ENCODE peak calls at places on chromosomes 12 and 14, in four cellular contexts. G is choroid plexus epithelial cell, J is right lobe of liver, P is RWPE2. M is an unnamed sample.

GRCh38 chr12:34377243-34378035 is 355.1 kb downstream of the ALG10 start:
- DNase-seq in G (no peak), J (no peak), P (no peak), M (no peak)

GRCh38 chr14:32821989-32822653 is 116.6 kb upstream of the NPAS3 start:
- DNase-seq in G (peak; percentile 52), P (no peak), J (no peak), M (no peak)

GRCh38 chr12:12467222-12467621 is 95.4 kb downstream of the DUSP16 start:
- DNase-seq in P (no peak), J (no peak), G (no peak), M (no peak)

GRCh38 chr14:43147480-43147879 is 1359.6 kb downstream of the FSCB start:
- DNase-seq in G (no peak), J (no peak), P (no peak), M (no peak)

GRCh38 chr12:3049596-3050314 is 27.4 kb upstream of the TSPAN9 start:
- DNase-seq in P (no peak), G (no peak), J (no peak), M (no peak)

GRCh38 chr12:38915783-38916182 is 10.4 kb upstream of the CPNE8 start:
- DNase-seq in P (no peak), J (no peak), G (no peak), M (no peak)

GRCh38 chr12:126663304-126664094 is 1598.3 kb downstream of the AACS start:
- DNase-seq in P (no peak), J (no peak), G (peak; percentile 4), M (no peak)

GRCh38 chr12:96236221-96236822 is 42.1 kb downstream of the ELK3 start:
- DNase-seq in J (no peak), P (peak; percentile 47), G (no peak), M (no peak)

GRCh38 chr12:98896938-98897337 is 251.8 kb downstream of the APAF1 start:
- DNase-seq in P (no peak), G (peak; percentile 30), J (no peak), M (no peak)

GRCh38 chr14:71803539-71804260 is 128.5 kb upstream of the RGS6 start:
- DNase-seq in G (peak; percentile 52), P (no peak), J (no peak), M (no peak)

GRCh38 chr14:92625213-92625612 is 111.6 kb downstream of the RIN3 start:
- DNase-seq in P (no peak), J (no peak), G (peak; percentile 87), M (no peak)

GRCh38 chr14:101352567-101352966 is 208.7 kb upstream of the DIO3 start:
- DNase-seq in P (no peak), J (no peak), G (no peak), M (no peak)

GRCh38 chr12:77433799-77434198 is 368.4 kb upstream of the E2F7 start:
- DNase-seq in G (peak; percentile 10), J (no peak), P (no peak), M (no peak)

GRCh38 chr14:97390031-97390729 is 593.0 kb downstream of the VRK1 start:
- DNase-seq in P (no peak), J (no peak), G (no peak), M (no peak)

GRCh38 chr14:21068521-21069387 is 1.4 kb upstream of the ARHGEF40 start:
- DNase-seq in J (no peak), P (no peak), G (peak; percentile 69), M (peak; percentile 55)

GRCh38 chr14:86673523-86673969 is 1143.6 kb downstream of the FLRT2 start:
- DNase-seq in P (peak; percentile 49), J (no peak), G (no peak), M (peak; percentile 9)

GRCh38 chr12:92574046-92574783 is 128.6 kb upstream of the PLEKHG7 start:
- DNase-seq in P (no peak), J (no peak), G (peak; percentile 67), M (no peak)

DNA sequence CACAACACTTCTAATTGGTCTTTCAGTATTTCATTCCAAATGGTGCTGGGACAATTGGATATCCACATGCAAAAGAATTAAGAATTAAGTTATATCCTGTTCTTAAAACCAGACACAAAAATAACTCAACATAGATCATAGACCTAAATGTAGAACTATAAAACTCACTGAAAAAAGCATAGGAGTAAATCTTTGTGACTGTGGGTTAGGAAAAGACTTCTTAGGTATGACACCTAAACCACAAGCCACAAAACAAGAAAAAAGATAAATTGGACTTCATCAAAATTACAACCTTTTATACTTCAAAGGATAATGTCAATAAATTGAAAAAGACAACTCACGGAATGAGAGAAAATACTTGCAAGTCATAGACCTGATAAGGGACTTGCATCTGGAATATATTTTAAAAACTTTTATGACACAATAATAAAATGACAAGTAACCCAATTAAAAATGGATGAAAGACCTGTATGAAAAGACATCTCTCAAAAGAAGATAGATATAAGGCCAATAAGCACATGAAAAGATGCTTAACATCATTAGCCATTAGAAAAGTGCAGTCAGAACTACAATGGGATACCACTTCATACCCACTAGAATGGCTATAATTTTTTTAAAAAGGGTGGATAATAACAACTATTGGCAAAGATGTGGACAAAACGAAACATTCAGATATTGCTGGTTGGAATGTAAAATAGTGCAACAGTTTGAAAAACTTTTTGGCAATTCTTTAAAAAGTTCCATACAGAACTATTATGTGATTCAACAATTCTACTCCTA is 72.5 kb upstream of the SLC38A4 start:
- DNase-seq in G (no peak), J (no peak), P (no peak), M (no peak)
- TF ChIP-seq CTCF in G (no peak), J (no peak), P (no peak), M (no peak)

GRCh38 chr12:57735952-57736742 is 2.4 kb downstream of the AGAP2 start:
- DNase-seq in P (no peak), J (peak; percentile 53), G (peak; percentile 45), M (no peak)
- TF ChIP-seq CTCF in P (peak; percentile 57), J (peak; percentile 21), G (peak; percentile 59), M (no peak)

DNA sequence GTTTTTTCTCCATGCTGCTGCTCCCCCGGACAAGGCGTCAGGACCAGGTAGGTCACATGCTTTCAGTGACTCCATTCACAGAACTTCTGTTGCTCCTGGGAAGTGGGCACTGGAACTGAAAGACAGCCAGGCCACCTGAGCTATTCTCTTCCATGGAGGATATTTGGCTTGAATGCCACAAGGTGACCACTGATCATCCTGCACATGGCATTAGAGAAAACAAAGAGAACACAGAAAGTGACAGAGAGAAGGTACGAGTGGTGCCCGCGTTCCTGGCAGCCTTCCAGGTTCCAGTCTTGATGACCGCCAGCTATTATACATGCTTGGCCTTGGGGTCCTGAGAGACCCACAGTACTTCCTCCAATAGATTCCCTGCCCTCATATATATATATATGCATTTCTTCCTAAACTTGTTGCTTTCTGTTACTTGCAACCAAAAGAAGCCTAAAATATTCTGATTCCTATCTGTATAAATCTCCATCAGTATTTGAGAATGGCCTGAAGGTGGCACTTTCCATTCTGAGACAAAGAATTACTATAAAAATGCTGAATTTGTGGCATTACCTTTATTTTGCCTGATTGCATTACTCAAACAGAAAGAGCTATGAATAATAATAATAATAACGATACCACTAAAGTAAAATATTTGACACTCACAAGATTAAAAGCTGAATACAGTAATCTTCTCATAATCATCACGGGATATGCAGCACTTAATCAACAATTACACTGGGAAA is 174.9 kb downstream of the FOXN3 start:
- DNase-seq in P (no peak), J (no peak), G (peak; percentile 47), M (no peak)
- TF ChIP-seq CTCF in P (peak; percentile 14), J (no peak), G (peak; percentile 44), M (no peak)

DNA sequence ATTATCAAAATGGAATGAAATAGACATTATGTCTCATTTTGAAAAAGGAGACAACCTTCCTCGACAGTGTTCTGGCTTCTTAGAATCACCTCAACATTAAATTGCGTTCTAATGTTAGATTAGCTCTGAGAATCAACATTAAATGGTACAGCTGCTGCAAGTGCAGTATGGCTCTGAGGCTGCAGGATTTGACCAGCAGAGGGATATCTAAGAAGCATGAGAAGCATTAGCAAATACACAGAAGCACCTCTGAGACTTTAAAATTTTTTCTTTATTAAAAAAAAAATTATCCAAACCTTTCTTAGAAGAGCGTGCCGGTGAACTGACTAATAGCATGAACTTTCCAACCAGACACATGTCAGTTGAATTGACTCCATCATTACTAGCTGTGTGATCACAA is 253.4 kb upstream of the LRIG3 start:
- DNase-seq in J (no peak), P (no peak), G (peak; percentile 30), M (no peak)
- TF ChIP-seq CTCF in J (no peak), P (no peak), G (peak; percentile 42), M (no peak)

DNA sequence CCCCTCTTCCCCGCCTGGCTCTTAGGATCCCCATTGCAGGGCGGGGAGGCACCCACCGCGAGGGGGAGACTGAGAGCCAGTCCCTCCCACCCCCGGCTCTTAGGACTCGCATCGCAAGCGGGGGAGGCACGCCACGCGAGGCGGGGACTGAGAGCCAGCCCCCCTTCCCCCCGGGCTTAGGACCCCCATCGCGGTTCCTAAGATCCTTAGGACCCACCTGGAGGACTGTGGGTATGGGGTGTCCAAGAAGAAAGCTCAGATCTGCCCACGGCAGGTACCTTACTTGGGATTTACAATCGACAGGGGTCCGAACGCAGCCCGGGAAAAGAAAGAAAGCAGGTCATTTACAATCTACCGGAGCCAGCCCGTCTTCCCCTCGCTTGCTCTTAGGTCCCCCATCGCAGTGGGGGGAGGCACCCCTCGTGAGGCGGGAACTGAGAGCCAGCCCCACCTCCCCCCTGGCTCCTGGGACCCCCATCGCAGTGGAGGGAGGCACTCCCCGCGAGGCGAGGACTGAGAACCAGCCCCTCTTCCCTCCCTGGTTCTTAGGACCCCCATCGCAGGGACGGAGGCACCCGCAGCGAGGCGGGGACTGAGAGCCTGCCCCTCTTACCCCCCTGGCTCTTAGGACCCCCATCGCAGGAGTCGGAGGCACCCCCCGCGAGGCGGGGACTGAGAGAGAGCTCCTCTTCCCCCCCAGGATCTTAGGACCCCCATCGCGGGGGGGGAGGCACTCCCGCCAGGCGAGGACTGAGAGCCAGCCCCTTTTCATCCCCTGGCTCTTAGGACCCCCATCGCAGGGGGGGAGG is 43.7 kb downstream of the DDX11 start:
- DNase-seq in G (peak; percentile 35), P (no peak), J (peak; percentile 61), M (no peak)
- TF ChIP-seq CTCF in G (peak; percentile 76), P (peak; percentile 64), J (peak; percentile 74), M (peak; percentile 39)

GRCh38 chr14:88535149-88535548 is 19.7 kb downstream of the PTPN21 start:
- DNase-seq in J (no peak), G (no peak), P (no peak), M (no peak)
- TF ChIP-seq CTCF in J (peak; percentile 5), G (no peak), P (no peak), M (no peak)

DNA sequence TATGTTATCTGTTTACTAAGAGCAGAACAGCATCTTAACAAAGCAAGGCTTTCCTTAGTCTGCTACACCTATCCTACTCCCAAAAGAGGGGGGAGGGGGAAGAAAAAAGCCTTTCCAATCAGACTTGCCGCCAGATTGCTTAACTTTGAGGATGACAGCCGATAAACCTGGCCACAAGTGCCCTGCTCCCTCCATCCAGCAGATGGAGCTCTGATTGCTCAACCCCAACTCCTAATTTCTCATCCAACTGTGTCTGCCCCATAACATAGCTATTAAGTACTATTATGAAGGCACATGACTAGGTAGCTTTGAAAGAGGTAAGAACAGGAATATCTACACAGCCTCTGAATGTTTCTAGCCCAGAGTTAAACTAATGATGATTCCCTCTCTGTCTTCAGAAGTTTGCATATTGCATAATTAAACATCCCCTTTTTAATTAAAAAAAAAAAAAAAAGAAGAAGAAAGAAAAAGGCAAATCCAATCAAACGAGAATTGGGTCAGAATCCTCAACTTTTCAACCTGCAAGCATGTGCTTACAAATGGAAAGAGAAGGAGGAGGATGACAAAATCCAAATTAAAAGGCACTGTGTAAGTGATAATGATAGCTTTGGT is 247.4 kb downstream of the GALC start:
- DNase-seq in G (peak; percentile 23), J (no peak), P (no peak), M (peak; percentile 37)
- TF ChIP-seq CTCF in G (peak; percentile 53), J (peak; percentile 81), P (peak; percentile 93), M (peak; percentile 58)

GRCh38 chr12:57005980-57006808 is at the start of gene ZBTB39:
- DNase-seq in P (no peak), G (peak; percentile 49), J (peak; percentile 68), M (peak; percentile 89)
- TF ChIP-seq CTCF in P (peak; percentile 95), G (peak; percentile 44), J (peak; percentile 78), M (peak; percentile 21)